ENCODE peak calls at places on chromosomes 16 and 17, in five cellular contexts. One of them, this sample, is unnamed.

GRCh38 chr16:68644303-68644702 is 807 bp upstream of the CDH3 start:
- DNase-seq in lower leg skin: no peak
- DNase-seq in heart right ventricle: no peak
- DNase-seq in GM23338: peak; percentile 74
- DNase-seq in HFFc6: no peak
- DNase-seq in this sample: no peak

GRCh38 chr17:12048843-12049473 is 28.3 kb downstream of the MAP2K4 start:
- DNase-seq in lower leg skin: no peak
- DNase-seq in heart right ventricle: no peak
- DNase-seq in GM23338: no peak
- DNase-seq in HFFc6: no peak
- DNase-seq in this sample: no peak

GRCh38 chr17:42895185-42895555 is 5.4 kb upstream of the G6PC1 start:
- DNase-seq in lower leg skin: peak; percentile 66
- DNase-seq in heart right ventricle: peak; percentile 42
- DNase-seq in GM23338: no peak
- DNase-seq in HFFc6: peak; percentile 72
- DNase-seq in this sample: no peak

GRCh38 chr16:11639925-11640899 is 28.0 kb upstream of the SNN start:
- DNase-seq in lower leg skin: peak; percentile 94
- DNase-seq in heart right ventricle: peak; percentile 79
- DNase-seq in GM23338: peak; percentile 81
- DNase-seq in HFFc6: peak; percentile 100
- DNase-seq in this sample: peak; percentile 92

GRCh38 chr17:62968445-62968923 is 2.4 kb downstream of the TANC2 start:
- DNase-seq in lower leg skin: peak; percentile 49
- DNase-seq in heart right ventricle: no peak
- DNase-seq in GM23338: peak; percentile 93
- DNase-seq in HFFc6: peak; percentile 91
- DNase-seq in this sample: no peak

GRCh38 chr16:74999208-74999682 is 421 bp downstream of the ZNRF1 start:
- DNase-seq in lower leg skin: no peak
- DNase-seq in heart right ventricle: peak; percentile 50
- DNase-seq in GM23338: peak; percentile 36
- DNase-seq in HFFc6: peak; percentile 9
- DNase-seq in this sample: no peak

GRCh38 chr17:83170571-83171260 is 91.3 kb downstream of the METRNL start:
- DNase-seq in lower leg skin: no peak
- DNase-seq in heart right ventricle: no peak
- DNase-seq in GM23338: no peak
- DNase-seq in HFFc6: no peak
- DNase-seq in this sample: peak; percentile 11

GRCh38 chr17:5499790-5500189 is 13.4 kb downstream of the MIS12 start:
- DNase-seq in lower leg skin: no peak
- DNase-seq in heart right ventricle: no peak
- DNase-seq in GM23338: peak; percentile 72
- DNase-seq in HFFc6: no peak
- DNase-seq in this sample: no peak

GRCh38 chr16:49281481-49281842 is at the start of gene CBLN1:
- DNase-seq in lower leg skin: no peak
- DNase-seq in heart right ventricle: no peak
- DNase-seq in GM23338: no peak
- DNase-seq in HFFc6: no peak
- DNase-seq in this sample: no peak

GRCh38 chr17:14303343-14304221 is 2.7 kb downstream of the HS3ST3B1 start:
- DNase-seq in lower leg skin: no peak
- DNase-seq in heart right ventricle: no peak
- DNase-seq in GM23338: peak; percentile 76
- DNase-seq in HFFc6: no peak
- DNase-seq in this sample: peak; percentile 83

DNA sequence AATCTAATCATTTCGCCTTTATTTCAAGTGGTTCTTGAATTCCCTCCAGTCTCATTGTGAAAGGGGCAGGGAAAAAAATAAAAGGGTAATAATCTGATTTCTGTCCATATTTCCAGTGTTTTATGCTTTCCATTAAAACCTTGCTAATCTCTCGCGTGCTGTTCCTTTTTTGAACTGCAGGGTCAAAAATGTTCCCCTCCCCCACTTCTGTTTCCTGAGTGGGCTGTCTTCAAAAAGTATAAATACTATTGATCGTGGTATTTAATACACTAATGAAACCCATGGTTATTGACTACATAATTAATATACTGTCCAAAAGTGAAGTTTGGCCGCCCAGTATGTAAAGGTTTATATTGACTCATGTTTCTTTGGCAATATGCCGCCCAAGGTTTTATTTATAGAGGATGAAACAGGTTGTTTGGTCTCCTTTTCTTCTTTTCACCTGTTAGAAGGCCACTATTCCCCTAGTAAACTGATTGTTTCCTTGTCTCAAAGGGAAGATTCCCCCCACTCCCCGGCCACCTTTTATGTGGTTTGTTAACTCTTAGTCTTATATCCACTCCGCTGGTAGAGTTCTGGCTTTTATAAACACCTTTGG is 69.7 kb downstream of the RPA1 start:
- DNase-seq in lower leg skin: no peak
- DNase-seq in heart right ventricle: no peak
- DNase-seq in GM23338: no peak
- DNase-seq in HFFc6: no peak
- DNase-seq in this sample: no peak
- TF ChIP-seq CTCF in lower leg skin: no peak
- TF ChIP-seq CTCF in heart right ventricle: no peak
- TF ChIP-seq CTCF in GM23338: no peak
- TF ChIP-seq CTCF in HFFc6: peak; percentile 71
- TF ChIP-seq CTCF in this sample: peak; percentile 21

GRCh38 chr16:83068686-83069085 is 441.9 kb downstream of the CDH13 start:
- DNase-seq in lower leg skin: no peak
- DNase-seq in heart right ventricle: no peak
- DNase-seq in GM23338: no peak
- DNase-seq in HFFc6: no peak
- DNase-seq in this sample: no peak
- TF ChIP-seq CTCF in lower leg skin: no peak
- TF ChIP-seq CTCF in heart right ventricle: peak; percentile 36
- TF ChIP-seq CTCF in GM23338: no peak
- TF ChIP-seq CTCF in HFFc6: peak; percentile 27
- TF ChIP-seq CTCF in this sample: peak; percentile 61

DNA sequence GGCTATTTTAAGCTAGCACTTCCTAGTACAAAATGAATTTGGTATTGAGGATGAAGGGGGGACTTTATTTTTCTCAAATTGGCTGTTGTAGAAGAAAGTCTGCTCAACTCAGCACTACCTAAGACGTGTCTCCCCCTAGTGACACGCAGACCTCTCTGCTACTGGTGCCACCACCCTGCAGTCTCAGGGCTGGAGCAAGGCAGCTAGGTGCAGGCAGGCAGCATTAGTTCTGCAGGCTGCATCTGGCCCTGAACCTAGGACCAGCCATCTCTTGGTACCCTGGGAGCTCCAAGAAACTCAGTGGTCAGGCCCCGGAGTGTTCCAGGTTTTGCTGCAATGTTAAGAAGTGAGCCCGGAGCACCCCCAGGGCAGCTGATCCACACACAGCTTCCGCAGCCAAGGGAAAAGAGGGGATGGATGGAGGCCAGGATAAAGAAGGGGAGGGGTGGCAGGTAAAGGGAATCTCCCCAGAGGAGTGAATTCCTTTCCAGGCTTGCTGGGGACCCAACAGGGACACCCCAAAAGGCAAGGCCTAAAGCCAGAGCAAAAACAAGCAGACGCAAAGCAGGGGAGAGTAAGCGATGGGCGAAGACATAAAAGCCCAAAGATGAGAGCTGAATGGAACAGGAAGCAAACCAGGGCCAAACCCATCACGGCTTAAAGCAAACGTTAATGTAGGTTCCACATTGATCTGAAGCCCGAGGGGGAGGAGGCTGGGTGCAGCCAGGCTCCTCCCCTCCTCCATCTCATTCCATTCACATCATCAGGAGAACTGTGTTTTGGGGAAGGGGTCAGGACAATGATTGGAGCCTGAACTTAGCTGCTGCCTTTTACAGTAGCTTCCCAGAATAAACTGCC is 200.5 kb downstream of the ZFHX3 start:
- DNase-seq in lower leg skin: no peak
- DNase-seq in heart right ventricle: no peak
- DNase-seq in GM23338: peak; percentile 73
- DNase-seq in HFFc6: peak; percentile 39
- DNase-seq in this sample: no peak
- TF ChIP-seq CTCF in lower leg skin: no peak
- TF ChIP-seq CTCF in heart right ventricle: peak; percentile 54
- TF ChIP-seq CTCF in GM23338: peak; percentile 82
- TF ChIP-seq CTCF in HFFc6: peak; percentile 69
- TF ChIP-seq CTCF in this sample: peak; percentile 61

GRCh38 chr16:5062790-5063765 is 2.7 kb downstream of the C16orf89 start:
- DNase-seq in lower leg skin: no peak
- DNase-seq in heart right ventricle: no peak
- DNase-seq in GM23338: no peak
- DNase-seq in HFFc6: no peak
- DNase-seq in this sample: no peak
- TF ChIP-seq CTCF in lower leg skin: no peak
- TF ChIP-seq CTCF in heart right ventricle: no peak
- TF ChIP-seq CTCF in GM23338: no peak
- TF ChIP-seq CTCF in HFFc6: peak; percentile 10
- TF ChIP-seq CTCF in this sample: no peak

GRCh38 chr16:4904942-4905615 is 31.9 kb downstream of the PPL start:
- DNase-seq in lower leg skin: no peak
- DNase-seq in heart right ventricle: no peak
- DNase-seq in GM23338: no peak
- DNase-seq in HFFc6: no peak
- DNase-seq in this sample: no peak
- TF ChIP-seq CTCF in lower leg skin: no peak
- TF ChIP-seq CTCF in heart right ventricle: no peak
- TF ChIP-seq CTCF in GM23338: no peak
- TF ChIP-seq CTCF in HFFc6: no peak
- TF ChIP-seq CTCF in this sample: no peak

GRCh38 chr16:71547168-71547567 is 20.9 kb downstream of the CHST4 start:
- DNase-seq in lower leg skin: no peak
- DNase-seq in heart right ventricle: no peak
- DNase-seq in GM23338: no peak
- DNase-seq in HFFc6: no peak
- DNase-seq in this sample: no peak

GRCh38 chr16:71536752-71537499 is 10.7 kb downstream of the CHST4 start:
- DNase-seq in lower leg skin: no peak
- DNase-seq in heart right ventricle: no peak
- DNase-seq in GM23338: no peak
- DNase-seq in HFFc6: no peak
- DNase-seq in this sample: no peak

GRCh38 chr16:71537643-71538042 is 11.4 kb downstream of the CHST4 start:
- DNase-seq in lower leg skin: no peak
- DNase-seq in heart right ventricle: no peak
- DNase-seq in GM23338: peak; percentile 82
- DNase-seq in HFFc6: peak; percentile 32
- DNase-seq in this sample: no peak

DNA sequence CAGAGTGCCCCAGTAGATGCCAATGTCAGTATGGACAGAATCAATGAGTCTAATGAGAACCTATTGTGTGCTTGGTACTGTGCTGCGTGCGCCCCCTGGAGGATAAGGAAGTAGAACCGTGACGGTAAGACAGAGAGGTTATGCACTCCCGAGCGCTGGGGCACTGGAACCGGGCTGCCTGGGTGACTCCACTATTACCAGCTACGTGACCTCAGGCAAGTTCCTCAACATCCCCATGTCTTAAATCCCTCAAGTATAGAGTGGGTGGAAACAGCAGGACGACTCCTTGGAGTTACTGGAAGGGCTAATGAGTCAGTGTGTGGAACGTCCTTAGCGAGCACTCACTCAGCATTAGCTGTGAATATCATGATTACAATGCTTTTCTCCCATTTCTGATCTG is 16.2 kb downstream of the CHST4 start:
- DNase-seq in lower leg skin: no peak
- DNase-seq in heart right ventricle: peak; percentile 22
- DNase-seq in GM23338: peak; percentile 92
- DNase-seq in HFFc6: no peak
- DNase-seq in this sample: no peak
- TF ChIP-seq CTCF in lower leg skin: no peak
- TF ChIP-seq CTCF in heart right ventricle: peak; percentile 24
- TF ChIP-seq CTCF in GM23338: peak; percentile 95
- TF ChIP-seq CTCF in HFFc6: peak; percentile 78
- TF ChIP-seq CTCF in this sample: peak; percentile 42

GRCh38 chr16:3086596-3087242 is 12.4 kb downstream of the ZSCAN10 start:
- DNase-seq in lower leg skin: no peak
- DNase-seq in heart right ventricle: no peak
- DNase-seq in GM23338: no peak
- DNase-seq in HFFc6: no peak
- DNase-seq in this sample: no peak

GRCh38 chr16:3088450-3088849 is 10.6 kb downstream of the ZSCAN10 start:
- DNase-seq in lower leg skin: no peak
- DNase-seq in heart right ventricle: no peak
- DNase-seq in GM23338: no peak
- DNase-seq in HFFc6: no peak
- DNase-seq in this sample: no peak

GRCh38 chr16:3085868-3086595 is 13.1 kb downstream of the ZSCAN10 start:
- DNase-seq in lower leg skin: no peak
- DNase-seq in heart right ventricle: no peak
- DNase-seq in GM23338: no peak
- DNase-seq in HFFc6: no peak
- DNase-seq in this sample: no peak

GRCh38 chr16:3087836-3088235 is 11.3 kb downstream of the ZSCAN10 start:
- DNase-seq in lower leg skin: no peak
- DNase-seq in heart right ventricle: peak; percentile 60
- DNase-seq in GM23338: peak; percentile 27
- DNase-seq in HFFc6: no peak
- DNase-seq in this sample: no peak

DNA sequence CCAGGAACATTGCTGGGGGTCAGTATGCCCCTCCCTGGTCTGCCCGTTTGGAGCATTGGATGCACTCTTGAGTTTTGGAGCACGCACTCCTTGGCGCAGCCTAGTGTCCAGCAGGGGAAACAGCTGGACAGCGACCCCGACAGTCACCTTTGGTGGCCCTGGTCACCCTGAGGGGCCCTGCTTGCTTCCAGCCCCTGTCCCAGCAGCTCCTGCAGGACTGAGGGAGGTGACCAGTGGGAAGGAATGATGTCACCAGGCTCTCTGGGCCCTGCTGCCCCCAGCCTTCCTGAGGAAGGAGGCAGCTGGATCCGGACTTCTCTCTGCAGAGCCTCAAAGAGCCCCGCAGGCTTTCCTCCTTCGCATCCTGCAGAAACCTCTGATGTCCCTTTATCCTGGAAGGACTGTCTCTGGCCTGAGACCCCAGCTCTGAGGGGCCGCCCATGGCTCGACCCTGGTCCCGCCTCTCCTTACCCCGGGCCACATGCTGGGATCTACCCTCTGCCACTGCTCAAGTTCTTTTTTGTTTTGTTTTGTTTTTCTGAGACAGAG is 11.8 kb downstream of the ZSCAN10 start:
- DNase-seq in lower leg skin: no peak
- DNase-seq in heart right ventricle: peak; percentile 66
- DNase-seq in GM23338: peak; percentile 48
- DNase-seq in HFFc6: no peak
- DNase-seq in this sample: no peak
- TF ChIP-seq CTCF in lower leg skin: no peak
- TF ChIP-seq CTCF in heart right ventricle: peak; percentile 39
- TF ChIP-seq CTCF in GM23338: peak; percentile 62
- TF ChIP-seq CTCF in HFFc6: peak; percentile 39
- TF ChIP-seq CTCF in this sample: peak; percentile 23